ENCODE peak calls at places on chromosomes 6 and 20, in seven cellular contexts. K, U, D, F, I, W and S are unnamed samples.

GRCh38 chr20:47318027-47318595 is 38.4 kb downstream of the ZMYND8 start:
- DNase-seq in W (peak), I (peak), F (no peak), U (no peak), K (peak), D (peak), S (peak)

GRCh38 chr20:16243470-16243869 is 329.8 kb downstream of the KIF16B start:
- DNase-seq in D (no peak), F (no peak), I (no peak), W (no peak), U (no peak), K (no peak), S (no peak)

GRCh38 chr20:36116813-36117441 is 37.6 kb upstream of the EPB41L1 start:
- DNase-seq in F (peak), D (no peak), K (peak), U (no peak), I (no peak), W (no peak), S (peak)

GRCh38 chr20:17525650-17526049 is 5.5 kb downstream of the BFSP1 start:
- DNase-seq in U (no peak), K (no peak), F (peak), I (no peak), W (peak), D (peak), S (no peak)

GRCh38 chr6:144353871-144354314 is 68.8 kb downstream of the UTRN start:
- DNase-seq in W (no peak), D (no peak), F (no peak), I (no peak), K (no peak), U (no peak), S (no peak)

GRCh38 chr6:138404666-138405337 is 779 bp downstream of the HEBP2 start:
- DNase-seq in W (no peak), U (no peak), K (peak), I (no peak), D (no peak), F (peak), S (no peak)

GRCh38 chr6:55437141-55437540 is 109.9 kb downstream of the GFRAL start:
- DNase-seq in F (no peak), D (no peak), I (no peak), U (no peak), W (no peak), K (no peak), S (no peak)

GRCh38 chr20:11165789-11166188 is 492.0 kb upstream of the JAG1 start:
- DNase-seq in D (no peak), F (no peak), I (no peak), K (no peak), W (no peak), U (no peak), S (no peak)

GRCh38 chr6:56334937-56335336 is 87.6 kb upstream of the COL21A1 start:
- DNase-seq in K (peak), I (no peak), D (no peak), U (no peak), W (no peak), F (no peak), S (peak)

GRCh38 chr6:82843291-82843885 is 222.3 kb downstream of the UBE3D start:
- DNase-seq in W (no peak), I (no peak), D (no peak), F (no peak), U (no peak), K (no peak), S (peak)

GRCh38 chr6:21728141-21728540 is 134.6 kb downstream of the SOX4 start:
- DNase-seq in I (no peak), W (no peak), U (no peak), D (no peak), K (no peak), F (peak), S (no peak)

GRCh38 chr20:25863536-25864325 is 167.1 kb upstream of the ZNF337 start:
- DNase-seq in W (peak), U (no peak), K (no peak), F (no peak), D (peak), I (no peak), S (no peak)

GRCh38 chr6:132161283-132161682 is 210.1 kb upstream of the CCN2 start:
- DNase-seq in F (peak), U (peak), D (peak), W (no peak), I (no peak), K (peak), S (peak)

GRCh38 chr6:46626228-46626909 is 26.2 kb downstream of the CYP39A1 start:
- DNase-seq in I (no peak), U (peak), W (no peak), D (peak), F (peak), K (peak), S (peak)

GRCh38 chr20:61588356-61589054 is 336.4 kb downstream of the CDH4 start:
- DNase-seq in U (no peak), D (peak), F (no peak), K (peak), W (no peak), I (no peak), S (peak)

GRCh38 chr6:34200340-34200971 is 36.2 kb upstream of the HMGA1 start:
- DNase-seq in W (peak), F (no peak), U (no peak), D (peak), K (no peak), I (no peak), S (no peak)

GRCh38 chr20:23129256-23129655 is 43.1 kb upstream of the CD93 start:
- DNase-seq in W (no peak), I (no peak), D (no peak), K (no peak), U (no peak), F (peak), S (no peak)

GRCh38 chr6:36781669-36782068 is 57.6 kb downstream of the CPNE5 start:
- DNase-seq in K (peak), D (no peak), I (no peak), F (no peak), W (no peak), U (no peak), S (no peak)
- H4K8ac ChIP-seq in K (no peak), D (no peak), I (no peak), F (no peak), W (no peak), U (no peak), S (no peak)

DNA sequence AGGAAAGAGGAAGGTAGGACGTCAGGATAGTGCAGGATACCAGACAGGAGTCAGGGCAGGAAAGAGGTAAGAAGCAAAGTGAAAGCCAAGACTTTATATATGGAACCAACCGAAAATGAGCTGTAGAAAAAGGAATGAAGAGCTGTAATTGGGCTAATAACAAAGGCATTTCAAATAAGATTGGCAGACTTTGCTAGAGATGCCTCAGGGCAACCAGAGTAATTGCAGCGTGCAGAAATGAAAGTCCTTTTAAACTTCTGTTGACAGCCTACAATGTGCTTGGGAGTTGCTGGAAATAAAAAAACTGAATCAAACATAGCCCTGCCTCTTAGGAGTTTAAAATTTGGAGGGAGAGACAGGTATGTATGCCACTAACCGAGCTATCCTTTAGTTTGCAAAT is 56.4 kb upstream of the NKX2-4 start:
- DNase-seq in W (no peak), F (peak), I (no peak), D (no peak), K (no peak), U (no peak), S (no peak)
- H4K8ac ChIP-seq in W (no peak), F (no peak), I (no peak), D (no peak), K (no peak), U (no peak), S (no peak)

DNA sequence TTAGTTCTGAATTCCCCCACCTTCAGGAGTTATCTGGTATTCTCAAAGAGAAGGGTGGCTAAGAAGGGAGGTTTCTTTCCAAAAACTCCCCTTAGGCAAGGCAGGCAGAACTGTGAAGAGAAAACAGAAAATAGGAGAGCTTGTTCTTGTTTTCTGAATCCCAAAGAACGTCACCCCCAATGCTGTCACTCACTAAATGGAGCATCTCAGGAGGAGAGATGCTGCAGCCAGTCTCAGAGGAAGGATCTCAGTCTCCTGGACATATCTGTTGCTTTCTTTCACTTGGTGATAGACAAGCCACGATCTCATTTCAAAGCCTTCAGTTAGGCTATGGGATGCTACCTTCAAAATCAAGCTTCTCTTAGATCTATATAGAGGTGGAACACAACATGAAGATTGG is 16.1 kb upstream of the MYB start:
- DNase-seq in D (no peak), I (no peak), K (no peak), U (no peak), W (no peak), F (no peak), S (no peak)
- H4K8ac ChIP-seq in D (no peak), I (no peak), K (no peak), U (no peak), W (no peak), F (no peak), S (no peak)

GRCh38 chr20:32577023-32577422 is 8.1 kb downstream of the NOL4L start:
- DNase-seq in F (no peak), U (no peak), D (no peak), K (no peak), I (no peak), W (no peak), S (no peak)
- H4K8ac ChIP-seq in F (no peak), U (no peak), D (no peak), K (no peak), I (no peak), W (no peak), S (no peak)

DNA sequence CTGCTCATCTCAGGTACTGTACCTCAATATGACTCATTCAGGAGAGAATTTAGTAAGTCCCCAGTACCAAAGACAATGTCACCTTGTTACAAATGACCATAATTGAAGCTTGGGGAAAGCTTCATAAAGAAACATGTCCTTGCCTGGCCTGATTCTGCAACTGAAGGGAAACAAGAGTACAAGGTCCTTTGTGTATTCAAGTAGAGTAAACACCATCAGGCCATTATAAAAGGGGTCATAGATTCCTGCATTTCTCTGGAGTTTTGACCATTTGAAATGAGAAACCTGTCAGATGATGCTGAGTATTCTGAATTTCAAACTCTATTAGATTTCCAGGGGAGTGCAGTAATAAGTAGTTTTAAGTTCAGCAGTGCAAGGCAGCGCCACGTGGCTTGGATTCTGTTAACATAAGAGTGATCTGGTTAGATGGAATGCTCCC is 1054.4 kb downstream of the EPHA7 start:
- DNase-seq in D (no peak), K (peak), F (no peak), I (no peak), U (no peak), W (no peak), S (peak)
- H4K8ac ChIP-seq in D (no peak), K (no peak), F (no peak), I (no peak), U (no peak), W (no peak), S (no peak)

GRCh38 chr6:158255280-158255973 is 56.8 kb upstream of the TULP4 start:
- DNase-seq in U (no peak), W (no peak), I (no peak), K (peak), D (no peak), F (no peak), S (no peak)
- H4K8ac ChIP-seq in U (no peak), W (no peak), I (no peak), K (no peak), D (no peak), F (peak), S (no peak)

DNA sequence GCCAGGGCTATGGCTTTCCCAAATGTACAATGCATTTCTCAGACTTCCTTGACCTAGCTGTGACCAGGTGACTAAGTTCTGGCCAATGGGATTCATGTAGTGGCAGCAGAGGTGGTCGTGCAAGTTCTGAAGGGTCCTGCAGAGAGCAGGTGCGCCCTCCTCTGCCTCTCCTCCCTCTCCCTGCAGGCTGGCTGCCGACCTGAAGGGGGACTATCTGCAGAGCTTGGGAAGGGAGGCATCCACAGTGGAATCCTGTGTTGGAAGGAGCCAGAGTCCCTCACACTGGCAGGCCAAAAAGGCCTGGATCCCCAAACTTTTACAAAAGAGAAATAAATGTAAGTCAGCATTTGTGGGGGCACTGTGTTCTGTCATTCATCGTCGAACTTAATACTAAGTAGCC is 66.6 kb downstream of the CDH26 start:
- DNase-seq in D (no peak), U (no peak), W (peak), I (no peak), F (no peak), K (no peak), S (no peak)
- H4K8ac ChIP-seq in D (no peak), U (no peak), W (no peak), I (no peak), F (no peak), K (no peak), S (no peak)

GRCh38 chr6:151199976-151200375 is 39.8 kb upstream of the AKAP12 start:
- DNase-seq in K (no peak), I (no peak), F (no peak), D (no peak), U (no peak), W (no peak), S (no peak)
- H4K8ac ChIP-seq in K (no peak), I (no peak), F (no peak), D (no peak), U (no peak), W (no peak), S (no peak)

GRCh38 chr20:49340161-49340966 is 62.5 kb upstream of the ZNFX1 start:
- DNase-seq in W (no peak), D (no peak), F (no peak), U (no peak), K (no peak), I (no peak), S (no peak)
- H4K8ac ChIP-seq in W (no peak), D (no peak), F (no peak), U (no peak), K (no peak), I (peak), S (no peak)